ENCODE peak calls at places on chromosomes 5 and 9, in eight cellular contexts. One of them, this sample, is unnamed.

GRCh38 chr5:181241393-181241975 is 2.2 kb downstream of the RACK1 start:
- DNase-seq in endothelial cell: no peak
- DNase-seq in stimulated activated CD4-positive, alpha-beta T cell treated with anti-CD3 and anti-CD28 coated beads, Interleukin-2, amount 100 ng/mL, for 48 hours: no peak
- DNase-seq in NCI-H1105: no peak
- DNase-seq in ovary: no peak
- DNase-seq in omental fat pad: no peak
- DNase-seq in cardiac fibroblast: peak; percentile 85
- DNase-seq in activated T-helper 1 cell treated with anti-CD3 and anti-CD28 coated beads, Interleukin-2, amount 50 U/mL, for 16 hours: no peak
- DNase-seq in this sample: no peak

GRCh38 chr5:141182248-141182647 is at the start of gene PCDHB16:
- DNase-seq in NCI-H1105: no peak
- DNase-seq in cardiac fibroblast: peak; percentile 5
- DNase-seq in endothelial cell: peak; percentile 60
- DNase-seq in omental fat pad: no peak
- DNase-seq in ovary: peak; percentile 61
- DNase-seq in activated T-helper 1 cell treated with anti-CD3 and anti-CD28 coated beads, Interleukin-2, amount 50 U/mL, for 16 hours: no peak
- DNase-seq in stimulated activated CD4-positive, alpha-beta T cell treated with anti-CD3 and anti-CD28 coated beads, Interleukin-2, amount 100 ng/mL, for 48 hours: no peak
- DNase-seq in this sample: peak; percentile 60

GRCh38 chr9:130823435-130823834 is 11.6 kb upstream of the ABL1 start:
- DNase-seq in omental fat pad: no peak
- DNase-seq in NCI-H1105: no peak
- DNase-seq in cardiac fibroblast: no peak
- DNase-seq in ovary: no peak
- DNase-seq in activated T-helper 1 cell treated with anti-CD3 and anti-CD28 coated beads, Interleukin-2, amount 50 U/mL, for 16 hours: no peak
- DNase-seq in endothelial cell: no peak
- DNase-seq in stimulated activated CD4-positive, alpha-beta T cell treated with anti-CD3 and anti-CD28 coated beads, Interleukin-2, amount 100 ng/mL, for 48 hours: no peak
- DNase-seq in this sample: no peak

GRCh38 chr5:172683696-172684464 is 42.8 kb downstream of the NEURL1B start:
- DNase-seq in ovary: no peak
- DNase-seq in stimulated activated CD4-positive, alpha-beta T cell treated with anti-CD3 and anti-CD28 coated beads, Interleukin-2, amount 100 ng/mL, for 48 hours: peak; percentile 32
- DNase-seq in endothelial cell: peak; percentile 20
- DNase-seq in cardiac fibroblast: no peak
- DNase-seq in activated T-helper 1 cell treated with anti-CD3 and anti-CD28 coated beads, Interleukin-2, amount 50 U/mL, for 16 hours: peak; percentile 40
- DNase-seq in omental fat pad: no peak
- DNase-seq in NCI-H1105: no peak
- DNase-seq in this sample: peak; percentile 82

GRCh38 chr5:43411489-43411888 is 702 bp downstream of the CCL28 start:
- DNase-seq in cardiac fibroblast: no peak
- DNase-seq in NCI-H1105: no peak
- DNase-seq in endothelial cell: no peak
- DNase-seq in ovary: no peak
- DNase-seq in activated T-helper 1 cell treated with anti-CD3 and anti-CD28 coated beads, Interleukin-2, amount 50 U/mL, for 16 hours: no peak
- DNase-seq in stimulated activated CD4-positive, alpha-beta T cell treated with anti-CD3 and anti-CD28 coated beads, Interleukin-2, amount 100 ng/mL, for 48 hours: no peak
- DNase-seq in omental fat pad: no peak
- DNase-seq in this sample: no peak

GRCh38 chr5:76468625-76469410 is 65.7 kb downstream of the IQGAP2 start:
- DNase-seq in cardiac fibroblast: no peak
- DNase-seq in omental fat pad: no peak
- DNase-seq in stimulated activated CD4-positive, alpha-beta T cell treated with anti-CD3 and anti-CD28 coated beads, Interleukin-2, amount 100 ng/mL, for 48 hours: no peak
- DNase-seq in ovary: no peak
- DNase-seq in NCI-H1105: no peak
- DNase-seq in endothelial cell: no peak
- DNase-seq in activated T-helper 1 cell treated with anti-CD3 and anti-CD28 coated beads, Interleukin-2, amount 50 U/mL, for 16 hours: no peak
- DNase-seq in this sample: no peak

GRCh38 chr5:4613440-4613839 is 526.7 kb upstream of the ADAMTS16 start:
- DNase-seq in omental fat pad: no peak
- DNase-seq in ovary: no peak
- DNase-seq in NCI-H1105: no peak
- DNase-seq in endothelial cell: no peak
- DNase-seq in stimulated activated CD4-positive, alpha-beta T cell treated with anti-CD3 and anti-CD28 coated beads, Interleukin-2, amount 100 ng/mL, for 48 hours: no peak
- DNase-seq in cardiac fibroblast: no peak
- DNase-seq in activated T-helper 1 cell treated with anti-CD3 and anti-CD28 coated beads, Interleukin-2, amount 50 U/mL, for 16 hours: no peak
- DNase-seq in this sample: no peak

GRCh38 chr9:123120953-123121352 is 87.5 kb downstream of the GPR21 start:
- DNase-seq in cardiac fibroblast: no peak
- DNase-seq in endothelial cell: no peak
- DNase-seq in stimulated activated CD4-positive, alpha-beta T cell treated with anti-CD3 and anti-CD28 coated beads, Interleukin-2, amount 100 ng/mL, for 48 hours: no peak
- DNase-seq in activated T-helper 1 cell treated with anti-CD3 and anti-CD28 coated beads, Interleukin-2, amount 50 U/mL, for 16 hours: no peak
- DNase-seq in NCI-H1105: no peak
- DNase-seq in ovary: no peak
- DNase-seq in omental fat pad: no peak
- DNase-seq in this sample: no peak

GRCh38 chr5:179779826-179780225 is 14.0 kb upstream of the LTC4S start:
- DNase-seq in cardiac fibroblast: no peak
- DNase-seq in omental fat pad: no peak
- DNase-seq in NCI-H1105: no peak
- DNase-seq in ovary: no peak
- DNase-seq in endothelial cell: no peak
- DNase-seq in stimulated activated CD4-positive, alpha-beta T cell treated with anti-CD3 and anti-CD28 coated beads, Interleukin-2, amount 100 ng/mL, for 48 hours: no peak
- DNase-seq in activated T-helper 1 cell treated with anti-CD3 and anti-CD28 coated beads, Interleukin-2, amount 50 U/mL, for 16 hours: no peak
- DNase-seq in this sample: no peak

GRCh38 chr9:5866276-5866675 is 24.4 kb upstream of the MLANA start:
- DNase-seq in stimulated activated CD4-positive, alpha-beta T cell treated with anti-CD3 and anti-CD28 coated beads, Interleukin-2, amount 100 ng/mL, for 48 hours: no peak
- DNase-seq in cardiac fibroblast: no peak
- DNase-seq in omental fat pad: no peak
- DNase-seq in activated T-helper 1 cell treated with anti-CD3 and anti-CD28 coated beads, Interleukin-2, amount 50 U/mL, for 16 hours: no peak
- DNase-seq in ovary: no peak
- DNase-seq in NCI-H1105: no peak
- DNase-seq in endothelial cell: no peak
- DNase-seq in this sample: no peak

This sample was measured in iPS-NIHi11.